ENCODE peak calls at places on chromosome 10, in four cellular contexts. Q is NCI-H1092 treated with DMSO at 0.1 percent for 48 hours, H is fibroblast of the aortic adventitia, C is A549. R is an unnamed sample.

GRCh38 chr10:4837551-4837950 is 11.5 kb downstream of the AKR1E2 start:
- DNase-seq in Q (no peak), H (no peak), C (no peak), R (no peak)

GRCh38 chr10:29519670-29520069 is 115.1 kb downstream of the SVIL start:
- DNase-seq in Q (no peak), H (no peak), C (no peak), R (no peak)

GRCh38 chr10:3365630-3366029 is 193.0 kb upstream of the PITRM1 start:
- DNase-seq in Q (peak), H (peak), C (peak), R (no peak)

GRCh38 chr10:125283191-125283590 is 122.8 kb upstream of the CTBP2 start:
- DNase-seq in Q (no peak), H (no peak), C (no peak), R (no peak)

GRCh38 chr10:61765176-61766087 is 102.7 kb downstream of the CABCOCO1 start:
- DNase-seq in Q (no peak), H (no peak), C (no peak), R (no peak)

GRCh38 chr10:126673565-126673964 is 3.1 kb upstream of the C10orf90 start:
- DNase-seq in Q (no peak), H (no peak), C (no peak), R (no peak)

GRCh38 chr10:5809541-5810154 is 3.6 kb downstream of the GDI2 start:
- DNase-seq in Q (no peak), H (no peak), C (no peak), R (no peak)

GRCh38 chr10:128152741-128153583 is 26.7 kb upstream of the MKI67 start:
- DNase-seq in Q (no peak), H (no peak), C (no peak), R (no peak)

GRCh38 chr10:98205351-98205750 is 62.6 kb downstream of the LOXL4 start:
- DNase-seq in Q (no peak), H (no peak), C (no peak), R (no peak)

GRCh38 chr10:58282615-58283014 is 13.7 kb downstream of the CISD1 start:
- DNase-seq in Q (no peak), H (no peak), C (no peak), R (peak)

GRCh38 chr10:83522881-83523386 is 616.4 kb upstream of the GHITM start:
- DNase-seq in Q (no peak), H (peak), C (no peak), R (no peak)

R was measured in HL-60.